ENCODE peak calls at places on chromosome 18, in six cellular contexts. B is aorta, J is kidney, Q is GM23248, Z is endothelial cell of umbilical vein, K is cardiac muscle cell. A is an unnamed sample.

GRCh38 chr18:11689972-11690570 is 1.0 kb downstream of the GNAL start:
- DNase-seq in B (peak; percentile 79), J (no peak), Q (peak; percentile 20), Z (no peak), K (peak; percentile 2), A (no peak)

GRCh38 chr18:10482985-10483949 is 28.8 kb downstream of the APCDD1 start:
- DNase-seq in B (no peak), J (no peak), Q (no peak), Z (no peak), K (no peak), A (no peak)

GRCh38 chr18:45938488-45938935 is 28.6 kb downstream of the EPG5 start:
- DNase-seq in B (no peak), J (no peak), Q (no peak), Z (no peak), K (no peak), A (no peak)

GRCh38 chr18:63949068-63949737 is at the start of gene HMSD:
- DNase-seq in B (peak; percentile 87), J (peak; percentile 83), Q (peak; percentile 50), Z (peak; percentile 17), K (peak; percentile 47), A (peak; percentile 88)

GRCh38 chr18:59267511-59268126 is 5.6 kb downstream of the RAX start:
- DNase-seq in B (no peak), J (no peak), Q (peak; percentile 43), Z (no peak), K (peak; percentile 18), A (peak; percentile 41)

GRCh38 chr18:26453370-26454030 is 94.9 kb downstream of the KCTD1 start:
- DNase-seq in B (no peak), J (no peak), Q (no peak), Z (no peak), K (no peak), A (no peak)

GRCh38 chr18:48475635-48476549 is 62.9 kb upstream of the CTIF start:
- DNase-seq in B (no peak), J (no peak), Q (peak; percentile 83), Z (peak; percentile 78), K (peak; percentile 90), A (no peak)

GRCh38 chr18:11817229-11817628 is 34.0 kb upstream of the CHMP1B start:
- DNase-seq in B (no peak), J (no peak), Q (no peak), Z (no peak), K (no peak), A (no peak)

GRCh38 chr18:3332376-3332775 is 70.4 kb downstream of the MYL12B start:
- DNase-seq in B (no peak), J (no peak), Q (peak; percentile 26), Z (no peak), K (peak; percentile 78), A (no peak)

GRCh38 chr18:39325973-39326372 is 1760.4 kb upstream of the CELF4 start:
- DNase-seq in B (no peak), J (no peak), Q (no peak), Z (no peak), K (no peak), A (no peak)

GRCh38 chr18:59220164-59220783 is 316 bp downstream of the GRP start:
- DNase-seq in B (no peak), J (no peak), Q (peak; percentile 27), Z (no peak), K (no peak), A (no peak)

GRCh38 chr18:79872852-79873444 is 75.2 kb downstream of the KCNG2 start:
- DNase-seq in B (no peak), J (no peak), Q (no peak), Z (no peak), K (no peak), A (peak; percentile 41)

GRCh38 chr18:47992903-47993302 is 62.4 kb upstream of the SMAD2 start:
- DNase-seq in B (no peak), J (no peak), Q (no peak), Z (no peak), K (no peak), A (no peak)

GRCh38 chr18:14924226-14924625 is 176.3 kb downstream of the ANKRD30B start:
- DNase-seq in B (no peak), J (no peak), Q (no peak), Z (no peak), K (no peak), A (no peak)

GRCh38 chr18:11909597-11910026 is 1.5 kb upstream of the MPPE1 start:
- DNase-seq in B (no peak), J (no peak), Q (peak; percentile 81), Z (peak; percentile 49), K (peak; percentile 49), A (no peak)

GRCh38 chr18:23378470-23378764 is 74.7 kb upstream of the RIOK3 start:
- DNase-seq in B (no peak), J (no peak), Q (peak; percentile 44), Z (no peak), K (no peak), A (no peak)

GRCh38 chr18:24060644-24061043 is 46.1 kb downstream of the TTC39C start:
- DNase-seq in B (no peak), J (no peak), Q (peak; percentile 20), Z (no peak), K (peak; percentile 71), A (no peak)

GRCh38 chr18:49974079-49974478 is 160.7 kb upstream of the ACAA2 start:
- DNase-seq in B (no peak), J (no peak), Q (no peak), Z (no peak), K (no peak), A (no peak)

GRCh38 chr18:78856569-78857200 is 122.9 kb upstream of the SALL3 start:
- DNase-seq in B (no peak), J (peak; percentile 39), Q (no peak), Z (no peak), K (no peak), A (no peak)

GRCh38 chr18:78727057-78727739 is 252.4 kb upstream of the SALL3 start:
- DNase-seq in B (peak; percentile 41), J (no peak), Q (no peak), Z (no peak), K (no peak), A (peak; percentile 61)

DNA sequence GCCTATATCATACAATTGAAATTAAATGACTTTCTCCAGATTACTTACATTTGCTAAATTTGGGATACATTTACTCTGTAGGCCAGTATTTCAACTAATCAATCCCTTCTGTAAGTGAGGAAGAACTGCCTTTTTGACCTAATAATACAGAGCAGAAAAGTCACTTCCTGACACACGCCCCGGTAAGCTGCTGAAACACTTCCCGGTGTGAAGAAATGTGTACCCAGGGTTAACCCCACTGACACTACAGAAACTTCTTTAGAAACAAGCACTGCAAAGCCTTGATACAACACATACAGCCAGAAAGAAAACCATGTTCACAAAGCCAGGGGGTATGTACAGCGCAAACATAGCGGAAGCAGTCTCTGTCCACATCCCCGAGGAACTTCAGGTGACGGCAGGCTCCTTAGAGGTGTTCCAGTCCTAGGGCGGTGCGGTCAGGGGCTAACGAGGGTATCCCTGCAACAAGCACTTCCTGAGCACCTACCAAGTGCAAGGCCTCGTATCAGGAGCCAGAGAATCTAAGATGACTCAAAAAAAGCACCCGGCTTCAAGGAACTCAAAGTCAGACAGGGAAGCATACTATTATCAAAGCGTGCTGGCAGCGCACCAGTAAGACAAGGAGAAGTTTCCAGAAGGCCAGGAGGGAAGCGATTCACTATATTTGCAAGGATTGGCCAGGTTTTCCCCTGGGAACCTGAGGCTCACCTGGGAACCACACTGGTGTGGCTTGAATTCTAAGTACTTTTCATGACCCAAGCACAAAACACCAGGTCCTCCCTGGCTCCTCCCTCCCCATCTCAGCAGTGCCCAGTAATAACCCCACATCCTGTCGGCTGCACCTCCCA is 46.6 kb downstream of the ZNF516 start:
- DNase-seq in B (peak; percentile 35), J (no peak), Q (peak; percentile 35), Z (no peak), K (no peak), A (peak; percentile 77)
- H3K4me1 ChIP-seq in B (no peaks in the 10 kb centered on the region), J (peaks cover 34% of the 10 kb centered on the region), Q (peaks cover 78% of the 10 kb centered on the region), Z (peaks cover 26% of the 10 kb centered on the region), K (peaks cover 65% of the 10 kb centered on the region), A (peaks cover 32% of the 10 kb centered on the region)

DNA sequence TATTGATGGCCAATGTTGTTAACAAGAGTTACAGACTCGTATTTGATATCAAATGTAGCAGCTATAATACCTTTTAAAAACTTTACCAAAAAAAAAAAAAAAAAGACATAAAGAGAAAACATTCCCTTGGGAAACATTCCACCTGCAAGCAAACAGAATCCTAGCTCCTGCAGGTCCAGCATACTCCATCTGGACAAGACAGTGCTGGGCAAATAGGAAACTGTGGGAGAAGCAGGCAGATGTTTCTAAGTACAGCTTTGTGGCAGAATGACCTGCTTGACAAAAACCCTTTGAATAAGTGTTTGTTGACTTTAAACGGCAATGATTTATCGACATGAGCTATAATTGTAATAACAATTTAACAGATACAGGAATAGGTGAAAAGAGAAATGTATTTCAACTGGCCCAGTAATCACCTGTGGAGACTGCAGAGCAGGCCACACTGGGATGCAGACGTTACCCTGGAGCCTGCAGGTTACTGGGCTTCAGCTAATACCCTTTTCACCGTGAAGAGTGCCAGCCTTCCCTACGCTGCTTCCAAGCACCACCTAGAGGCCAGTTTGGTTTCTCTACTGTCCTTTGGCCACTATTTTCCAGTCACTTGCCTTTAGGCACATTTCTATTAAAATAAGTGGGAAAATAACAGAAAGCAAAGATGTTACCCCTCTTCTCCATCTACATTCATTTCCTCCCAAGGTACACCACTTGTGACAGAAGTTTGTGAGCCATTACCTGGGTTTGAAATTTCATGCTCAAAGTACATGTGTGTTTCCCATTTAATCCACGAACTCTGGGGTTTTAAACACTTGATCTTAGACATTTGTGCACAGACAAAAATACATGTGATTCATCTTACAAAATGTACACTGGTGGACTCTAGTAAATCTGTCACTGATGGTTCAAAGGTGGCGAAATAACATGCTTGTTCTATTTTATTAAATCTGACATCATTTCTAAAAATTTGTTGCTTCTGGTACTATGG is 96.9 kb upstream of the ZNF397 start:
- DNase-seq in B (no peak), J (no peak), Q (peak; percentile 77), Z (peak; percentile 80), K (peak; percentile 72), A (no peak)
- H3K4me3 ChIP-seq in B (no peak overlapping the region), J (no peak overlapping the region), Q (no peak overlapping the region), Z (no peak overlapping the region), K (no peak overlapping the region), A (no peak overlapping the region)

DNA sequence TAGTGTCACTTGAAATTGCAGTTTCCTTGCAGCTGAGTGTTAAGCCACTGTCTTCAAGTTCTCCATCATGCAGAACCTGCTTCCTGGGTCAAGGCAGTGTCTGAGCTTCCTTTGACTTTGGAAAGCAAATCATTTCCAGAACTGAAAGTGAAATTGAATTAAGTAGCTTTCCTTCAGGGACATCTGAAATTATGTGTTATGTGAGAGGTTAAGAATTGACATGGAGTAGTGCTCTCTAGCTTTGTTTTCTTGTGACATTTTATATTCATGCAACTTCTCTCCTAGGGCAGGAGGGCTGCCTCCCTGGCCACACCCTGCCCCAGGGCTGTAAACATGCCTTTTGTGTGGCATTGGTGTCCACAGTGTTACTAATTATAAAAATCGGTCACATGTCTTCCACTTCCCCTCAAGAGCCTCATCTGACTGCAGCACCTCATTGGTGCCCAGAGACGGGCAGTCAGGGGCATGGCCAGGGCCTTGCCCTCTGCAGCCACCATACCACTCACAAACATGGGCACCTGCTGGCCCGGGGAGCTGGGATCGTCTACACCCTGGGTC is 14.4 kb downstream of the RAB12 start:
- DNase-seq in B (no peak), J (peak; percentile 72), Q (no peak), Z (no peak), K (no peak), A (peak; percentile 79)
- H3K4me1 ChIP-seq in B (no peaks in the 10 kb centered on the region), J (peaks cover 14% of the 10 kb centered on the region), Q (peaks cover 9% of the 10 kb centered on the region), Z (peaks cover 12% of the 10 kb centered on the region), K (peaks cover 23% of the 10 kb centered on the region), A (peaks cover 25% of the 10 kb centered on the region)

GRCh38 chr18:76691800-76692199 is 130.6 kb upstream of the ZNF236 start:
- DNase-seq in B (no peak), J (no peak), Q (peak; percentile 82), Z (no peak), K (peak; percentile 19), A (no peak)

GRCh38 chr18:76699923-76700322 is 122.4 kb upstream of the ZNF236 start:
- DNase-seq in B (no peak), J (no peak), Q (peak; percentile 17), Z (no peak), K (peak; percentile 29), A (no peak)

GRCh38 chr18:76697441-76697901 is 124.9 kb upstream of the ZNF236 start:
- DNase-seq in B (no peak), J (no peak), Q (peak; percentile 58), Z (peak; percentile 47), K (peak; percentile 54), A (no peak)
- H3K4me3 ChIP-seq in B (no peak overlapping the region), J (no peak overlapping the region), Q (peak overlapping the region; percentile 23), Z (peak overlapping the region; percentile 58), K (no peak overlapping the region), A (no peak overlapping the region)